ENCODE peak calls at places on chromosomes 4 and X, in seven cellular contexts. D is aorta, O is A549, C is stomach, Z is esophagus muscularis mucosa, S is HCT116, A is endothelial cell of umbilical vein. T is an unnamed sample.

GRCh38 chr4:106583567-106583966 is 215.0 kb upstream of the GIMD1 start:
- DNase-seq in D (no peak), O (peak; percentile 74), C (no peak), Z (no peak), S (peak; percentile 22), A (peak; percentile 91), T (no peak)

GRCh38 chr4:161816958-161817357 is 346.8 kb downstream of the FSTL5 start:
- DNase-seq in D (no peak), O (no peak), C (no peak), Z (no peak), S (no peak), A (no peak), T (no peak)

GRCh38 chrX:124592745-124593144 is 246.4 kb downstream of the SH2D1A start:
- DNase-seq in D (no peak), O (no peak), C (no peak), Z (no peak), S (no peak), A (no peak), T (no peak)

GRCh38 chr4:88765729-88766128 is 68.1 kb upstream of the NAP1L5 start:
- DNase-seq in D (peak; percentile 59), O (peak; percentile 23), C (no peak), Z (no peak), S (no peak), A (peak; percentile 79), T (no peak)

GRCh38 chr4:72701987-72702819 is 133.2 kb upstream of the ADAMTS3 start:
- DNase-seq in D (no peak), O (peak; percentile 45), C (peak; percentile 28), Z (no peak), S (peak; percentile 19), A (peak; percentile 69), T (no peak)

GRCh38 chr4:1167244-1167949 is 5.0 kb downstream of the SPON2 start:
- DNase-seq in D (peak; percentile 87), O (peak; percentile 35), C (peak; percentile 83), Z (peak; percentile 93), S (peak; percentile 94), A (peak; percentile 72), T (peak; percentile 92)

GRCh38 chr4:44760142-44760898 is 34.0 kb upstream of the GNPDA2 start:
- DNase-seq in D (no peak), O (peak; percentile 23), C (no peak), Z (no peak), S (peak; percentile 19), A (peak; percentile 26), T (no peak)

GRCh38 chr4:126761947-126762650 is 870.7 kb upstream of the INTU start:
- DNase-seq in D (no peak), O (no peak), C (no peak), Z (no peak), S (no peak), A (no peak), T (no peak)

GRCh38 chr4:105399535-105400161 is 74.2 kb downstream of the PPA2 start:
- DNase-seq in D (no peak), O (peak; percentile 13), C (no peak), Z (no peak), S (peak; percentile 26), A (peak; percentile 27), T (no peak)

GRCh38 chrX:153386097-153386496 is 15.1 kb downstream of the PNMA6E start:
- DNase-seq in D (no peak), O (no peak), C (no peak), Z (no peak), S (no peak), A (no peak), T (no peak)
- H3K9me3 ChIP-seq in D (no peaks in the 10 kb centered on the region), O (no peaks in the 10 kb centered on the region), C (no peaks in the 10 kb centered on the region), Z (no peaks in the 10 kb centered on the region), S (no peaks in the 10 kb centered on the region), A (no peaks in the 10 kb centered on the region), T (no peaks in the 10 kb centered on the region)

DNA sequence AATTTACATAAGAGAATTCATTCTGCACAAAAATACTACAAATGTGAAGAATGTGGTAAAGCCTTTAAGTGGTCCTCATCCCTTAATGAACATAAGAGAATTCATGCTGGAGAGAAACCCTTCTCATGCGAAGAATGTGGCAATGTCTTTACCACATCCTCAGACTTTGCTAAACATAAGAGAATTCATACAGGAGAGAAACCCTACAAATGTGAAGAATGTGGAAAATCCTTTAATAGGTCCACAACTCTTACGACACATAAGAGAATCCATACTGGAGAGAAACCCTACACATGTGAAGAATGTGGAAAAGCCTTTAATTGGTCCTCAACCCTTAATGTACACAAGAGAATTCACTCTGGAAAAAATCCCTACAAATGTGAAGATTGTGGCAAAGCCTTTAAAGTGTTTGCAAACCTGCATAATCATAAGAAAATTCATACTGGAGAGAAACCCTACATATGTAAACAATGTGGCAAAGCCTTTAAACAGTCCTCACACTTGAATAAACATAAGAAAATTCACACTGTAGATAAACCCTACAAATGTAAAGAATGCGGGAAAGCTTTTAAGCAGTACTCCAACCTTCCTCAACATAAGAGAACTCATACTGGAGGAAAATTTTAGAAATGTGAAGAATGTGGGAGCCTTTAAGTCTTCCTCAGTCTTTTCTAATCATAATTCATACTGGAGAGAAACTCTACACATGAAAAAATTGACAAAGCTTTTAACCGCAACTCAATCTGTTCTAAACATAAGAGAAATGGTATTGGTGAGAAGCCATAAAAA is 37.4 kb downstream of the ZNF718 start:
- DNase-seq in D (no peak), O (peak; percentile 2), C (no peak), Z (no peak), S (no peak), A (no peak), T (no peak)
- H3K9me3 ChIP-seq in D (peaks cover 8% of the 10 kb centered on the region), O (peaks cover 58% of the 10 kb centered on the region), C (peaks cover 98% of the 10 kb centered on the region), Z (peaks cover 100% of the 10 kb centered on the region), S (peaks cover 21% of the 10 kb centered on the region), A (peaks cover 17% of the 10 kb centered on the region), T (peaks cover 91% of the 10 kb centered on the region)

GRCh38 chrX:44931441-44931973 is 58.5 kb downstream of the KDM6A start:
- DNase-seq in D (no peak), O (no peak), C (no peak), Z (no peak), S (no peak), A (no peak), T (no peak)

GRCh38 chrX:44922980-44923379 is 50.0 kb downstream of the KDM6A start:
- DNase-seq in D (no peak), O (no peak), C (no peak), Z (no peak), S (no peak), A (no peak), T (no peak)

DNA sequence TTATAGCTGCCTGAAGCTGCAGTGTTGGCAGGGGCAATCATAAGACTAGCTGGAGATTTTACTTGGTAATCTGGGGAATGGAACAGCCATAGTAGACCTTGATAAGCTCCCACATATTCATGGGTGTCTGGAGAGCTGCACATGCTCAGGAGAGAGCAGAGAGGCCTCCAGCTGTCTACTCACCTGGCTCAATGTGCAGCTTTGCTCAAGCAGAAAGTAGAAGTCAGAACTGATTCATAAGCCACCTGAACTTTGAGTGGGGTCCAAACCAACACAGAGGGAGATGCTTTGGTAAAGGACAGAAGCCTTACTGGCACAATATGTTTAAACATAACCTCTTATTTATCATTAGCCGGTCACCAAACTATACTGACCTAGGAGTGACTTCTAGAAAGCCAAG is 54.4 kb downstream of the KDM6A start:
- DNase-seq in D (no peak), O (no peak), C (no peak), Z (no peak), S (no peak), A (no peak), T (no peak)
- H3K9me3 ChIP-seq in D (no peaks in the 10 kb centered on the region), O (no peaks in the 10 kb centered on the region), C (no peaks in the 10 kb centered on the region), Z (no peaks in the 10 kb centered on the region), S (no peaks in the 10 kb centered on the region), A (no peaks in the 10 kb centered on the region), T (no peaks in the 10 kb centered on the region)

GRCh38 chrX:81708506-81708905 is 506.6 kb downstream of the SH3BGRL start:
- DNase-seq in D (no peak), O (no peak), C (no peak), Z (no peak), S (no peak), A (no peak), T (no peak)
- H3K9me3 ChIP-seq in D (no peaks in the 10 kb centered on the region), O (no peaks in the 10 kb centered on the region), C (no peaks in the 10 kb centered on the region), Z (no peaks in the 10 kb centered on the region), S (no peaks in the 10 kb centered on the region), A (no peaks in the 10 kb centered on the region), T (no peaks in the 10 kb centered on the region)

GRCh38 chr4:120921456-120922389 is 803 bp downstream of the PRDM5 start:
- DNase-seq in D (peak; percentile 78), O (peak; percentile 61), C (peak; percentile 59), Z (no peak), S (no peak), A (peak; percentile 68), T (peak; percentile 60)
- H3K9me3 ChIP-seq in D (no peaks in the 10 kb centered on the region), O (no peaks in the 10 kb centered on the region), C (no peaks in the 10 kb centered on the region), Z (no peaks in the 10 kb centered on the region), S (no peaks in the 10 kb centered on the region), A (no peaks in the 10 kb centered on the region), T (no peaks in the 10 kb centered on the region)

DNA sequence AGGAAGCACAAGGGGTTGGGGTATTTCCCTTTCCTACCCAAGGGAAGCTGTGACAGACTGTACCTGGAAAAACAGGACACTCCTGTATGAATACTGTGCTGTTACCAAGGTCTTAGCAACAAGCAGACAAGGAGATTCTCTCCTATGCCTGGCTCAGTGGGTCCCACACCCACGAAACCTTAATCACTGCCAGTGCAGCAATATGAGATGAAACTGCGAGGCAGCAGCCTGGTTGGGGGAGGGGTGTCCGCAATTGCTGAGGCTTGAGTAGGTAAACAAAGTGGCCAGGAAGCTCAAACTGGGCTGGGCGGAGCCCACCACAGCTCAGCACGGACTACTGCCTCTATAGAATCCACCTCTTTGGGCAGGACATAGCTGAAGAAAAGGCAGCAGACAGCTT is 197.7 kb downstream of the INPP4B start:
- DNase-seq in D (no peak), O (no peak), C (no peak), Z (no peak), S (no peak), A (no peak), T (no peak)
- H3K9me3 ChIP-seq in D (no peaks in the 10 kb centered on the region), O (no peaks in the 10 kb centered on the region), C (peaks cover 35% of the 10 kb centered on the region), Z (peaks cover 17% of the 10 kb centered on the region), S (no peaks in the 10 kb centered on the region), A (no peaks in the 10 kb centered on the region), T (peaks cover 2% of the 10 kb centered on the region)

GRCh38 chrX:27815209-27815608 is 7.4 kb downstream of the MAGEB10 start:
- DNase-seq in D (no peak), O (peak; percentile 32), C (no peak), Z (no peak), S (peak; percentile 3), A (peak; percentile 36), T (no peak)
- H3K9me3 ChIP-seq in D (no peaks in the 10 kb centered on the region), O (no peaks in the 10 kb centered on the region), C (no peaks in the 10 kb centered on the region), Z (no peaks in the 10 kb centered on the region), S (no peaks in the 10 kb centered on the region), A (no peaks in the 10 kb centered on the region), T (no peaks in the 10 kb centered on the region)

DNA sequence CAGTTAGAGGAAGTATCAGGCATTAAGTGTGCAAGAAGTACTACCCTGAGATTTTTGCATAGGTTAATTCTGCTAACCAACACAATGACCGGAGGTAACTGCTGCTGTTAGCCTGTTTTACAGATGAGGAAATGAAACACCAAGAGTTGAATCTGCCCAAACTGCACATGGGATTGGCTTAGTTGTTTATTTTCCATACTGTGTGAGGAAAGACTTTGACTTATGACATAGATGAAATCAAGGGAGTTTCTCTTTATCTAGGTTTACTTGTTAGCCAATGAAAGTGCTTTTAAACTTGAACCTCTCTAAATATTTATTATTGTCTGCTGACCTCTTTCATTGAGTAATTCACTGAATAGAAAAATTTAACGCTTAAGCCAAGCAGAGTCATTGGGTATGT is 10.3 kb downstream of the GUCY1B1 start:
- DNase-seq in D (no peak), O (no peak), C (no peak), Z (no peak), S (no peak), A (no peak), T (no peak)
- H3K9me3 ChIP-seq in D (no peaks in the 10 kb centered on the region), O (no peaks in the 10 kb centered on the region), C (no peaks in the 10 kb centered on the region), Z (no peaks in the 10 kb centered on the region), S (no peaks in the 10 kb centered on the region), A (no peaks in the 10 kb centered on the region), T (no peaks in the 10 kb centered on the region)